ENCODE peak calls at places on chromosomes 7 and 10, in ten cellular contexts. One of them, this sample, is unnamed.

GRCh38 chr10:30384791-30385201 is 35.7 kb upstream of the MTPAP start:
- DNase-seq in spleen: no peak
- DNase-seq in lower lobe of right lung: no peak
- DNase-seq in tibial nerve: no peak
- DNase-seq in left lung: no peak
- DNase-seq in adrenal gland: no peak
- DNase-seq in neuronal stem cell: no peak
- DNase-seq in cardiac muscle cell: peak; percentile 50
- DNase-seq in IMR-90: peak; percentile 34
- DNase-seq in psoas muscle: no peak
- DNase-seq in this sample: no peak

GRCh38 chr7:17444673-17445072 is 146.2 kb downstream of the AHR start:
- DNase-seq in spleen: no peak
- DNase-seq in lower lobe of right lung: no peak
- DNase-seq in tibial nerve: no peak
- DNase-seq in left lung: no peak
- DNase-seq in adrenal gland: no peak
- DNase-seq in neuronal stem cell: no peak
- DNase-seq in cardiac muscle cell: no peak
- DNase-seq in IMR-90: peak; percentile 34
- DNase-seq in psoas muscle: no peak
- DNase-seq in this sample: no peak

GRCh38 chr10:85642082-85642420 is 724.5 kb downstream of the GRID1 start:
- DNase-seq in spleen: no peak
- DNase-seq in lower lobe of right lung: no peak
- DNase-seq in tibial nerve: no peak
- DNase-seq in left lung: no peak
- DNase-seq in adrenal gland: no peak
- DNase-seq in neuronal stem cell: no peak
- DNase-seq in cardiac muscle cell: no peak
- DNase-seq in IMR-90: no peak
- DNase-seq in psoas muscle: no peak
- DNase-seq in this sample: no peak

GRCh38 chr10:49758249-49758930 is 3.7 kb downstream of the OGDHL start:
- DNase-seq in spleen: peak; percentile 51
- DNase-seq in lower lobe of right lung: no peak
- DNase-seq in tibial nerve: no peak
- DNase-seq in left lung: no peak
- DNase-seq in adrenal gland: no peak
- DNase-seq in neuronal stem cell: no peak
- DNase-seq in cardiac muscle cell: no peak
- DNase-seq in IMR-90: no peak
- DNase-seq in psoas muscle: no peak
- DNase-seq in this sample: no peak

GRCh38 chr7:44761207-44762161 is 12.8 kb downstream of the ZMIZ2 start:
- DNase-seq in spleen: no peak
- DNase-seq in lower lobe of right lung: no peak
- DNase-seq in tibial nerve: peak; percentile 47
- DNase-seq in left lung: no peak
- DNase-seq in adrenal gland: no peak
- DNase-seq in neuronal stem cell: no peak
- DNase-seq in cardiac muscle cell: no peak
- DNase-seq in IMR-90: no peak
- DNase-seq in psoas muscle: peak; percentile 81
- DNase-seq in this sample: peak; percentile 69

GRCh38 chr10:125482108-125482507 is 200.9 kb downstream of the TEX36 start:
- DNase-seq in spleen: no peak
- DNase-seq in lower lobe of right lung: no peak
- DNase-seq in tibial nerve: no peak
- DNase-seq in left lung: no peak
- DNase-seq in adrenal gland: no peak
- DNase-seq in neuronal stem cell: no peak
- DNase-seq in cardiac muscle cell: no peak
- DNase-seq in IMR-90: no peak
- DNase-seq in psoas muscle: no peak
- DNase-seq in this sample: no peak

GRCh38 chr7:67738958-67739357 is 742.3 kb downstream of the TYW1 start:
- DNase-seq in spleen: no peak
- DNase-seq in lower lobe of right lung: no peak
- DNase-seq in tibial nerve: peak; percentile 75
- DNase-seq in left lung: no peak
- DNase-seq in adrenal gland: peak; percentile 32
- DNase-seq in neuronal stem cell: no peak
- DNase-seq in cardiac muscle cell: no peak
- DNase-seq in IMR-90: no peak
- DNase-seq in psoas muscle: no peak
- DNase-seq in this sample: no peak

GRCh38 chr7:73746378-73746777 is 7.8 kb upstream of the ABHD11 start:
- DNase-seq in spleen: no peak
- DNase-seq in lower lobe of right lung: no peak
- DNase-seq in tibial nerve: no peak
- DNase-seq in left lung: no peak
- DNase-seq in adrenal gland: no peak
- DNase-seq in neuronal stem cell: no peak
- DNase-seq in cardiac muscle cell: no peak
- DNase-seq in IMR-90: no peak
- DNase-seq in psoas muscle: no peak
- DNase-seq in this sample: no peak

GRCh38 chr7:80428161-80429054 is 83.5 kb downstream of the GNAT3 start:
- DNase-seq in spleen: no peak
- DNase-seq in lower lobe of right lung: no peak
- DNase-seq in tibial nerve: peak; percentile 35
- DNase-seq in left lung: no peak
- DNase-seq in adrenal gland: peak; percentile 21
- DNase-seq in neuronal stem cell: peak; percentile 12
- DNase-seq in cardiac muscle cell: peak; percentile 52
- DNase-seq in IMR-90: peak; percentile 79
- DNase-seq in psoas muscle: no peak
- DNase-seq in this sample: no peak

DNA sequence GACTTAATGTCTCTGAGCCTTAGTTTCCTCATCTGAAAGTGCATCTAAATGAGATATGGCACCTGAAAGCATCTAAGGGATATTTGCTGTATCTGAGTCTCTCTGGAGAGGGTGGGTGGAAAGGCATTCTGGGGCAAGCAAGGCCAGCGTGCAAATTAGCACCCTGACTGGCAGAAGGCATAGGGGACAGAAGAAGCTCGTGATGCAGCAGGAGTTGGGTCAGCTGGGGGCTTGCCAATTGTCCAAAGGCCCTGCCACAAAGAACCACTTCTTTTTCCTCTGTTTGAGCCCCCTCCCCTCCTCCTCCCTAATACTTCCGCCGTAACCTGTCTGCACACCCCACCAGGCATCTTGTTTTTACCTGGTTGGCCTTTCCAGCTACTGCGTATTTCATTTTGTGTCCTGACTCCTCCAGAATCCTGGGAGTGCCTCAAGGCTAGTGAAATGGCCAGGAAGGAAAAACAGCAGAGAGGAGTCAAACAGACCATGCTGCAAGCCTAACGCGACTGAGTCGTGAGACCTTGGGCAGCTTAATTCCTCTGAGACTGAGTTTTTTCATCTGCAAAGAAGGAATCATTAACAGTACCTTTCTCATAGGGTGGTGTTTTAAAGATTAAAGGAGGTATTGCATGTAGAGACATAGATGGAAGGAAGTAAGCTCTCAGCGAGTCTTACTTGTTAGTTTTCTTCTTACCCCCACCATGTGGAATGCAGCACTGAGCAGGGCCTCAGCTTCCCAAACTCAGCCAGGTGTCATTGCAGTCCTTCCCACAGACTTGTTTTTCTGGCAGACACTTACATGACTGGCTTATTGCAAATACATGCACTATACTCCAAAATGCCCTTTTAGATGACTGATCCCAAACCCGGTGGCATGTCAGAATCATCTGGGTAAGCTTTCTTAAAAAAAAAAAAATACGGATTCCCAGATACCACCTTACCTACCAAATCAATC is 49.1 kb upstream of the MXI1 start:
- DNase-seq in spleen: peak; percentile 18
- DNase-seq in lower lobe of right lung: no peak
- DNase-seq in tibial nerve: no peak
- DNase-seq in left lung: no peak
- DNase-seq in adrenal gland: no peak
- DNase-seq in neuronal stem cell: no peak
- DNase-seq in cardiac muscle cell: no peak
- DNase-seq in IMR-90: no peak
- DNase-seq in psoas muscle: no peak
- DNase-seq in this sample: no peak
- H3K27me3 ChIP-seq in spleen: no peaks in the 10 kb centered on the region
- H3K27me3 ChIP-seq in lower lobe of right lung: peaks cover 4% of the 10 kb centered on the region
- H3K27me3 ChIP-seq in tibial nerve: peaks cover 10% of the 10 kb centered on the region
- H3K27me3 ChIP-seq in left lung: peaks cover 27% of the 10 kb centered on the region
- H3K27me3 ChIP-seq in adrenal gland: no peaks in the 10 kb centered on the region
- H3K27me3 ChIP-seq in neuronal stem cell: peaks cover 21% of the 10 kb centered on the region
- H3K27me3 ChIP-seq in cardiac muscle cell: no peaks in the 10 kb centered on the region
- H3K27me3 ChIP-seq in IMR-90: peaks cover 39% of the 10 kb centered on the region
- H3K27me3 ChIP-seq in psoas muscle: peaks cover 1% of the 10 kb centered on the region
- H3K27me3 ChIP-seq in this sample: no peaks in the 10 kb centered on the region

DNA sequence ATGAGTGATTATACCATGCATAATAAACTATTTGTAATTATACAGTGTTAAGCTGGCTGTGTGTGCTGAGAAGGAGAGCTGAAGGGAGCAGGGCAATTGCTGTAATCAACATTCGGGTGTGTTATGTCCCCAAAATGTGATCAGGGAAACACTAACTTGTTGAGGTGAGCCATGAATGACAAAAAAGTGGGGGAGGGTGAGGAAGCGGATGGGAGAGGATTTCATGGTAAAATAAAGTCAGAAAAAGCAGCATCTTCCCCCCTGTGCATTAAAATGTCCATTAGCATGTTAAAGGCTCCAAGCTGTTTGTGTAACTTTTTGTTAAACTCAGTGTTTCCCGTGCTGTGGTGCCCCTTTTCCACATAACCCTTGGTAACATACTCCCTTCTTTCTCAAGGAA is 84.9 kb downstream of the ARID5B start:
- DNase-seq in spleen: no peak
- DNase-seq in lower lobe of right lung: no peak
- DNase-seq in tibial nerve: no peak
- DNase-seq in left lung: no peak
- DNase-seq in adrenal gland: no peak
- DNase-seq in neuronal stem cell: no peak
- DNase-seq in cardiac muscle cell: no peak
- DNase-seq in IMR-90: no peak
- DNase-seq in psoas muscle: no peak
- DNase-seq in this sample: no peak
- H3K4me1 ChIP-seq in spleen: peaks cover 24% of the 10 kb centered on the region
- H3K4me1 ChIP-seq in lower lobe of right lung: peaks cover 16% of the 10 kb centered on the region
- H3K4me1 ChIP-seq in tibial nerve: peaks cover 15% of the 10 kb centered on the region
- H3K4me1 ChIP-seq in left lung: peaks cover 39% of the 10 kb centered on the region
- H3K4me1 ChIP-seq in adrenal gland: peaks cover 18% of the 10 kb centered on the region
- H3K4me1 ChIP-seq in neuronal stem cell: no peaks in the 10 kb centered on the region
- H3K4me1 ChIP-seq in cardiac muscle cell: no peaks in the 10 kb centered on the region
- H3K4me1 ChIP-seq in IMR-90: peaks cover 7% of the 10 kb centered on the region
- H3K4me1 ChIP-seq in psoas muscle: peaks cover 22% of the 10 kb centered on the region
- H3K4me1 ChIP-seq in this sample: peaks cover 9% of the 10 kb centered on the region

GRCh38 chr7:141071260-141071854 is 2.5 kb upstream of the TMEM178B start:
- DNase-seq in spleen: no peak
- DNase-seq in lower lobe of right lung: no peak
- DNase-seq in tibial nerve: no peak
- DNase-seq in left lung: no peak
- DNase-seq in adrenal gland: peak; percentile 64
- DNase-seq in neuronal stem cell: peak; percentile 74
- DNase-seq in cardiac muscle cell: peak; percentile 59
- DNase-seq in IMR-90: no peak
- DNase-seq in psoas muscle: peak; percentile 74
- DNase-seq in this sample: no peak

GRCh38 chr7:141073173-141073640 is 657 bp upstream of the TMEM178B start:
- DNase-seq in spleen: no peak
- DNase-seq in lower lobe of right lung: no peak
- DNase-seq in tibial nerve: no peak
- DNase-seq in left lung: no peak
- DNase-seq in adrenal gland: peak; percentile 63
- DNase-seq in neuronal stem cell: peak; percentile 77
- DNase-seq in cardiac muscle cell: peak; percentile 90
- DNase-seq in IMR-90: peak; percentile 44
- DNase-seq in psoas muscle: peak; percentile 75
- DNase-seq in this sample: peak; percentile 57

GRCh38 chr7:141072548-141073172 is 1.2 kb upstream of the TMEM178B start:
- DNase-seq in spleen: no peak
- DNase-seq in lower lobe of right lung: no peak
- DNase-seq in tibial nerve: peak; percentile 34
- DNase-seq in left lung: no peak
- DNase-seq in adrenal gland: peak; percentile 86
- DNase-seq in neuronal stem cell: peak; percentile 48
- DNase-seq in cardiac muscle cell: peak; percentile 41
- DNase-seq in IMR-90: peak; percentile 73
- DNase-seq in psoas muscle: peak; percentile 86
- DNase-seq in this sample: peak; percentile 66

GRCh38 chr7:141073641-141074161 is at the start of gene TMEM178B:
- DNase-seq in spleen: no peak
- DNase-seq in lower lobe of right lung: no peak
- DNase-seq in tibial nerve: no peak
- DNase-seq in left lung: no peak
- DNase-seq in adrenal gland: peak; percentile 18
- DNase-seq in neuronal stem cell: peak; percentile 35
- DNase-seq in cardiac muscle cell: peak; percentile 3
- DNase-seq in IMR-90: no peak
- DNase-seq in psoas muscle: no peak
- DNase-seq in this sample: no peak

GRCh38 chr7:141071855-141072547 is 1.9 kb upstream of the TMEM178B start:
- DNase-seq in spleen: no peak
- DNase-seq in lower lobe of right lung: no peak
- DNase-seq in tibial nerve: no peak
- DNase-seq in left lung: no peak
- DNase-seq in adrenal gland: peak; percentile 32
- DNase-seq in neuronal stem cell: peak; percentile 26
- DNase-seq in cardiac muscle cell: no peak
- DNase-seq in IMR-90: no peak
- DNase-seq in psoas muscle: no peak
- DNase-seq in this sample: no peak
- H3K27me3 ChIP-seq in spleen: peaks cover 47% of the 10 kb centered on the region
- H3K27me3 ChIP-seq in lower lobe of right lung: peaks cover 83% of the 10 kb centered on the region
- H3K27me3 ChIP-seq in tibial nerve: peaks cover 56% of the 10 kb centered on the region
- H3K27me3 ChIP-seq in left lung: peaks cover 92% of the 10 kb centered on the region
- H3K27me3 ChIP-seq in adrenal gland: peaks cover 7% of the 10 kb centered on the region
- H3K27me3 ChIP-seq in neuronal stem cell: peaks cover 65% of the 10 kb centered on the region
- H3K27me3 ChIP-seq in cardiac muscle cell: peaks cover 80% of the 10 kb centered on the region
- H3K27me3 ChIP-seq in IMR-90: peaks cover 44% of the 10 kb centered on the region
- H3K27me3 ChIP-seq in psoas muscle: no peaks in the 10 kb centered on the region
- H3K27me3 ChIP-seq in this sample: peaks cover 65% of the 10 kb centered on the region

DNA sequence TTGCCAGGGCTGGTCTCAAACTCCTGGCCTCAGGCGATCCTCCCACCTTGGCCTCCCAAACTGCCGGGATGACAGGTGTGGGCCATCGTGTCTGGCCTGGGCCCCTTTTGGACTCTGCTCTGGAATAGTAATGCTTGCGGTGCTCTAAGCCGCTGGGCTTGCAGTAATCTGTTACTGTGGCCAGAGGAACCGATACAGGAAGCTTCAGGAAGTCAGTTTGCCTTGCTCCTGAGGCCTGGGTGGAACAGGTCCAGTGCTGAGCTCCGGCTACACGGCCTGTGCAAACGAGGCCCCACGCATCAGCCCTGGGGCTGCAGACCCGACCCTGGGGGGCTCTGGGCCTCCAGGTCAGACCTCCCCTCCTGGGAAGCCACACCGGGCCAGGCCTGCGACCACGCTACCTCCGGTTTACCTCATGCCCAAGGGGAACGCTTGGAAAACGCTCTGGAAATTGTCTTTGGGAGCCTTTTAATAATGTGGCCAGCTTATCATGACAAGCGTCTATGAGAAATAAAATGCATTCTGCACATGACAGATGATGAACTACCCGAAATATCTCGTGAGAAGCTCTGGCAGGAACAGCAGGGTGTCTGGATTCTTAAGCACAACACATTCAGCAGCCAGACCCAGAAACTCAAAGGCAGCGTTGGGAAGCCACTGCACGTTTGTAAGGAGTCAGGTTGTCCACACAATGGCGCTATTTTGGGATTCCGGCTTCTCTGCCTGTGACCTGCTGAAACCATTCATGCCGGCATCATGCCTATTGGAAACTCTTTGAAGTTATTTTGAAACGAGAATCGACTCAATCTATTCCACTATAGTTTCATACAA is 10.1 kb upstream of the ADAP1 start:
- DNase-seq in spleen: peak; percentile 73
- DNase-seq in lower lobe of right lung: peak; percentile 44
- DNase-seq in tibial nerve: peak; percentile 27
- DNase-seq in left lung: no peak
- DNase-seq in adrenal gland: peak; percentile 87
- DNase-seq in neuronal stem cell: no peak
- DNase-seq in cardiac muscle cell: peak; percentile 89
- DNase-seq in IMR-90: peak; percentile 25
- DNase-seq in psoas muscle: peak; percentile 67
- DNase-seq in this sample: peak; percentile 47
- H3K4me1 ChIP-seq in spleen: peaks cover 23% of the 10 kb centered on the region
- H3K4me1 ChIP-seq in lower lobe of right lung: peaks cover 47% of the 10 kb centered on the region
- H3K4me1 ChIP-seq in tibial nerve: peaks cover 50% of the 10 kb centered on the region
- H3K4me1 ChIP-seq in left lung: peaks cover 53% of the 10 kb centered on the region
- H3K4me1 ChIP-seq in adrenal gland: peaks cover 29% of the 10 kb centered on the region
- H3K4me1 ChIP-seq in neuronal stem cell: peaks cover 4% of the 10 kb centered on the region
- H3K4me1 ChIP-seq in cardiac muscle cell: peaks cover 26% of the 10 kb centered on the region
- H3K4me1 ChIP-seq in IMR-90: no peaks in the 10 kb centered on the region
- H3K4me1 ChIP-seq in psoas muscle: peaks cover 25% of the 10 kb centered on the region
- H3K4me1 ChIP-seq in this sample: no peaks in the 10 kb centered on the region

This sample was measured in RWPE2.